ENCODE peak calls at places on chromosomes 4 and X, in eight cellular contexts. C, F, O, H, D, L, M and Q are unnamed samples. For H3K4me1, the result is how much of the 10 kb centered on the place peaks cover.

GRCh38 chr4:87622303-87622702 is 14.0 kb downstream of the DSPP start:
- DNase-seq in C (no peak), F (no peak), O (no peak), H (no peak), D (peak), L (no peak), M (no peak), Q (no peak)

GRCh38 chr4:128347175-128347868 is 59.7 kb upstream of the PGRMC2 start:
- DNase-seq in C (no peak), F (no peak), O (no peak), H (no peak), D (no peak), L (no peak), M (peak), Q (no peak)

GRCh38 chr4:52643846-52644245 is 15.3 kb downstream of the USP46 start:
- DNase-seq in C (peak), F (peak), O (peak), H (no peak), D (no peak), L (peak), M (peak), Q (no peak)

GRCh38 chr4:177117256-177117655 is 192.4 kb upstream of the NEIL3 start:
- DNase-seq in C (no peak), F (no peak), O (no peak), H (no peak), D (no peak), L (no peak), M (no peak), Q (no peak)

GRCh38 chr4:98615991-98616390 is 42.4 kb downstream of the TSPAN5 start:
- DNase-seq in C (no peak), F (no peak), O (no peak), H (no peak), D (no peak), L (no peak), M (no peak), Q (no peak)

GRCh38 chr4:52265781-52266525 is 214.8 kb downstream of the SPATA18 start:
- DNase-seq in C (no peak), F (no peak), O (no peak), H (no peak), D (no peak), L (no peak), M (no peak), Q (no peak)

GRCh38 chr4:153138736-153139135 is 65.5 kb upstream of the TRIM2 start:
- DNase-seq in C (no peak), F (no peak), O (no peak), H (no peak), D (no peak), L (no peak), M (no peak), Q (no peak)

GRCh38 chrX:102651968-102652744 is 873 bp downstream of the GPRASP1 start:
- DNase-seq in C (peak), F (no peak), O (no peak), H (peak), D (peak), L (no peak), M (peak), Q (peak)

GRCh38 chr4:52244773-52245360 is 193.8 kb downstream of the SPATA18 start:
- DNase-seq in C (no peak), F (no peak), O (no peak), H (no peak), D (no peak), L (no peak), M (no peak), Q (no peak)

GRCh38 chrX:57366430-57366829 is 79.9 kb downstream of the FAAH2 start:
- DNase-seq in C (no peak), F (no peak), O (no peak), H (peak), D (no peak), L (no peak), M (no peak), Q (no peak)

GRCh38 chr4:120509719-120510118 is 412.8 kb downstream of the PRDM5 start:
- DNase-seq in C (no peak), F (no peak), O (no peak), H (no peak), D (no peak), L (no peak), M (no peak), Q (no peak)

GRCh38 chr4:52572936-52573485 is 86.1 kb downstream of the USP46 start:
- DNase-seq in C (no peak), F (no peak), O (no peak), H (no peak), D (no peak), L (no peak), M (peak), Q (no peak)

GRCh38 chr4:81084029-81084428 is 53.5 kb downstream of the BMP3 start:
- DNase-seq in C (no peak), F (no peak), O (no peak), H (no peak), D (no peak), L (no peak), M (peak), Q (no peak)

GRCh38 chr4:76579596-76580375 is 144.8 kb downstream of the SHROOM3 start:
- DNase-seq in C (no peak), F (no peak), O (no peak), H (no peak), D (no peak), L (no peak), M (no peak), Q (no peak)

GRCh38 chrX:95505721-95506120 is 1178.9 kb upstream of the DIAPH2 start:
- DNase-seq in C (no peak), F (no peak), O (no peak), H (no peak), D (peak), L (no peak), M (no peak), Q (no peak)

GRCh38 chr4:71550220-71551190 is 211.7 kb downstream of the SLC4A4 start:
- DNase-seq in C (no peak), F (no peak), O (no peak), H (no peak), D (peak), L (no peak), M (peak), Q (no peak)

GRCh38 chr4:145681518-145681917 is 1.6 kb downstream of the C4orf51 start:
- DNase-seq in C (no peak), F (no peak), O (no peak), H (no peak), D (no peak), L (no peak), M (no peak), Q (no peak)

GRCh38 chr4:136088231-136088630 is 1444.1 kb downstream of the PCDH18 start:
- DNase-seq in C (no peak), F (no peak), O (no peak), H (no peak), D (no peak), L (no peak), M (no peak), Q (no peak)

GRCh38 chr4:78057135-78057599 is at the start of gene FRAS1:
- DNase-seq in C (no peak), F (peak), O (peak), H (peak), D (peak), L (peak), M (peak), Q (no peak)

GRCh38 chr4:183330841-183331240 is 8.6 kb upstream of the CLDN24 start:
- DNase-seq in C (no peak), F (no peak), O (no peak), H (no peak), D (no peak), L (no peak), M (no peak), Q (no peak)

GRCh38 chrX:12974217-12974796 is 603 bp upstream of the TMSB4X start:
- DNase-seq in C (peak), F (peak), O (peak), H (peak), D (peak), L (peak), M (peak), Q (peak)

GRCh38 chr4:142818009-142818408 is 28.1 kb downstream of the INPP4B start:
- DNase-seq in C (no peak), F (no peak), O (no peak), H (no peak), D (no peak), L (no peak), M (no peak), Q (no peak)

GRCh38 chr4:139961344-139961948 is 192.5 kb downstream of the MAML3 start:
- DNase-seq in C (no peak), F (no peak), O (no peak), H (no peak), D (no peak), L (no peak), M (peak), Q (no peak)

GRCh38 chrX:50327235-50327634 is 122.7 kb downstream of the CCNB3 start:
- DNase-seq in C (no peak), F (no peak), O (no peak), H (no peak), D (no peak), L (no peak), M (no peak), Q (no peak)

DNA sequence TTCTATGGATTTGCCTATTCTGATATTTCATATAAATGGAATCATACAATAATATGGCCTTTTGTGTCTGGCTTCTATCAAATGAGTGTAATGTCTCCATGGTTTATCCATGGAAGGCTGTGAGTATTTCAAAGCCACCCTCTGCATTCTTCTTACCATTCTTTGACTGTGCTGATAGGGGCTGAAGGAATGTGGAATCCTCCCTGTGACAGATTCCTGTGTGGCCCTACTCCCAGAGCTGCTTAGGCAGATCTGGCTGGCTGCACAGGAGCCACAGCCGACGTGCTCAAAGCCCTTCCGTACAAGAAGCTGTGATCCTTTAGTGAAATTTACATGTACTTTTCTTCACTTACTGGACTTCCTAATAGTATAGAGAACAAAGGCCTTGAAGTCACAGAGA is 163.2 kb downstream of the HS6ST2 start:
- DNase-seq in C (no peak), F (no peak), O (no peak), H (no peak), D (peak), L (no peak), M (no peak), Q (no peak)
- H3K4me1 ChIP-seq in C (under half), F (under half), O (under half), H (under half), D (under half), L (under half), M (under half), Q (under half)

GRCh38 chr4:54902261-54902660 is 223.1 kb downstream of the KDR start:
- DNase-seq in C (no peak), F (no peak), O (no peak), H (no peak), D (no peak), L (no peak), M (no peak), Q (no peak)
- H3K4me1 ChIP-seq in C (under half), F (under half), O (under half), H (under half), D (under half), L (under half), M (under half), Q (under half)

DNA sequence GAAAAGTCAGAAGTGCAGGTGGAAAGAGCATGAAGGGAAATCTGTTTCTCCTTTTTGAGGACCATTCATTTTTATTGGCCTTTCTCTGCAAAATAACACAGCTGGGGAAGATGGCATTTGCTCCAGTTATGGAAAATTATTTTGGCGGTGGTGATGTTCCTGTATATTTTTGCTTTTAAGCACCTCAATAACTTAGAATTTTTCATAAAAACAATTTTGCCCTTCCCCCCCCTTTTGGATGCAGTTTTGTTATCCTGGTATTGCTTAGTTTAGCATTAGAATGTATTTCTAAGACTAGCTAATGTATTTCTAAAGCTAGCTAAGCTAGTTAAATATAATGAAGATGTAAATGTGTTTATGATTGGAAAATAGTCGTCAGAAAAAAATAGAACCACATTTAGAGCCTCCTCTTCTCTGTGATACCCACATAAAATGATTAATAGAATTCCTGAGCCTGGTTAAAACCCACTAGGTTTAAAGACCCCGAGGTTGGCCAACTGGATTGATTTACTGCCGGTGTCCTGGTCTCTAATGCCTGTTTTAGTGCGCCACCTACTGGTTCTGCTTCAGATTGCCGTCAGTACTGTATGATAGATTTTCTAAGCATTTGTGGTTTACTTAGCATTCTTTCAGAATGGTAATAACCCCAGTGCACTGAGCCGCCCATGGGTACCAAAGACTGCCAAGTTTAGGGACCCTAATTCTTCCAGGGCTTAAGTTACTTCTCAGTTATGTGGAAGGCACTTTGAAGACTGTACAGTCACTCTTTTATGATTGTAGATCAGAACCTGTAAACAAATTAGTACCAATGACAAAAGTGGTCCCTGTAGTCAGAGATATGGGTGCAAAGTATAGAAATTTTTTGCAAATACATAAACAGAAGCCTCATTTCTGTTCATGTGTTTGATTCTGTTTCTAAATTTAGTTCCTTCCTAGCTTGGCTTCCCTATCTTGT is 11.4 kb downstream of the KLF3 start:
- DNase-seq in C (peak), F (no peak), O (peak), H (no peak), D (peak), L (peak), M (peak), Q (peak)
- H3K4me1 ChIP-seq in C (half or more), F (half or more), O (half or more), H (half or more), D (under half), L (half or more), M (under half), Q (half or more)

GRCh38 chr4:41432219-41432618 is 105.7 kb upstream of the LIMCH1 start:
- DNase-seq in C (no peak), F (no peak), O (no peak), H (no peak), D (no peak), L (no peak), M (no peak), Q (no peak)
- H3K4me1 ChIP-seq in C (under half), F (half or more), O (half or more), H (half or more), D (under half), L (half or more), M (under half), Q (under half)